ENCODE peak calls at places on chromosomes 12 and 14, in nine cellular contexts. Z is fibroblast of villous mesenchyme, P is astrocyte of the spinal cord, U is fibroblast of the aortic adventitia, H is bronchial epithelial cell, I is AG10803, G is lower leg skin, O is uterus, B is fibroblast of lung. M is an unnamed sample.

GRCh38 chr12:15152456-15152855 is 68.8 kb downstream of the RERG start:
- DNase-seq in Z (no peak), P (peak; percentile 40), U (peak; percentile 22), H (no peak), I (peak; percentile 8), G (no peak), O (no peak), B (peak; percentile 52), M (peak; percentile 56)

GRCh38 chr14:69096766-69097475 is 56.0 kb downstream of the DCAF5 start:
- DNase-seq in Z (peak; percentile 49), P (peak; percentile 21), U (peak; percentile 38), H (no peak), I (no peak), G (no peak), O (no peak), B (no peak), M (peak; percentile 75)

GRCh38 chr12:131034631-131035267 is 81.0 kb downstream of the ADGRD1 start:
- DNase-seq in Z (no peak), P (no peak), U (no peak), H (no peak), I (no peak), G (no peak), O (no peak), B (no peak), M (no peak)

GRCh38 chr12:53241623-53242412 is 9.8 kb upstream of the RARG start:
- DNase-seq in Z (no peak), P (no peak), U (no peak), H (no peak), I (no peak), G (no peak), O (no peak), B (no peak), M (no peak)

GRCh38 chr12:132454154-132454948 is 35.6 kb upstream of the FBRSL1 start:
- DNase-seq in Z (no peak), P (no peak), U (no peak), H (no peak), I (no peak), G (no peak), O (no peak), B (no peak), M (no peak)

GRCh38 chr12:27190761-27191160 is 53.3 kb upstream of the STK38L start:
- DNase-seq in Z (peak; percentile 65), P (peak; percentile 78), U (peak; percentile 91), H (peak; percentile 51), I (peak; percentile 76), G (no peak), O (no peak), B (peak; percentile 87), M (peak; percentile 64)

GRCh38 chr14:95495538-95496025 is 20.9 kb downstream of the SYNE3 start:
- DNase-seq in Z (no peak), P (no peak), U (no peak), H (peak; percentile 83), I (no peak), G (no peak), O (no peak), B (no peak), M (no peak)

GRCh38 chr12:13913371-13913770 is 68.0 kb downstream of the GRIN2B start:
- DNase-seq in Z (no peak), P (no peak), U (no peak), H (no peak), I (no peak), G (no peak), O (no peak), B (no peak), M (no peak)

GRCh38 chr12:121903202-121903601 is 14.6 kb downstream of the PSMD9 start:
- DNase-seq in Z (no peak), P (no peak), U (peak; percentile 40), H (no peak), I (peak; percentile 36), G (no peak), O (no peak), B (peak; percentile 36), M (no peak)

GRCh38 chr12:12691549-12691948 is 4.4 kb downstream of the GPR19 start:
- DNase-seq in Z (no peak), P (no peak), U (no peak), H (no peak), I (no peak), G (no peak), O (no peak), B (no peak), M (no peak)

GRCh38 chr12:3418609-3419469 is 72.2 kb upstream of the PRMT8 start:
- DNase-seq in Z (no peak), P (no peak), U (no peak), H (no peak), I (no peak), G (no peak), O (no peak), B (no peak), M (no peak)

GRCh38 chr12:25347716-25348261 is 97.1 kb upstream of the KRAS start:
- DNase-seq in Z (peak; percentile 29), P (no peak), U (peak; percentile 8), H (peak; percentile 50), I (peak; percentile 9), G (no peak), O (no peak), B (no peak), M (peak; percentile 4)

GRCh38 chr12:75883241-75883640 is 148.3 kb downstream of the PHLDA1 start:
- DNase-seq in Z (no peak), P (no peak), U (no peak), H (no peak), I (no peak), G (no peak), O (no peak), B (no peak), M (no peak)

GRCh38 chr14:23164949-23165348 is 18.5 kb downstream of the SLC7A8 start:
- DNase-seq in Z (no peak), P (no peak), U (no peak), H (no peak), I (no peak), G (peak; percentile 72), O (no peak), B (no peak), M (no peak)
- H3K4me3 ChIP-seq in Z (no peak overlapping the region), P (no peak overlapping the region), U (no peak overlapping the region), H (no peak overlapping the region), I (no peak overlapping the region), G (no peak overlapping the region), O (no peak overlapping the region), B (no peak overlapping the region), M (no peak overlapping the region)

GRCh38 chr12:111277570-111277969 is 91.3 kb downstream of the PHETA1 start:
- DNase-seq in Z (no peak), P (no peak), U (no peak), H (no peak), I (no peak), G (no peak), O (no peak), B (no peak), M (no peak)

GRCh38 chr12:111271674-111272418 is 97.0 kb downstream of the PHETA1 start:
- DNase-seq in Z (no peak), P (no peak), U (peak; percentile 7), H (no peak), I (no peak), G (no peak), O (no peak), B (no peak), M (peak; percentile 23)

GRCh38 chr12:111276189-111276588 is 92.7 kb downstream of the PHETA1 start:
- DNase-seq in Z (peak; percentile 3), P (no peak), U (no peak), H (peak; percentile 15), I (no peak), G (no peak), O (no peak), B (peak; percentile 6), M (peak; percentile 22)

GRCh38 chr12:111275308-111275707 is 93.6 kb downstream of the PHETA1 start:
- DNase-seq in Z (no peak), P (no peak), U (no peak), H (no peak), I (no peak), G (no peak), O (no peak), B (no peak), M (no peak)

GRCh38 chr12:111274820-111275219 is 94.1 kb downstream of the PHETA1 start:
- DNase-seq in Z (no peak), P (no peak), U (no peak), H (no peak), I (no peak), G (no peak), O (no peak), B (no peak), M (peak; percentile 20)
- TF ChIP-seq CTCF in Z (peak; percentile 47), P (peak; percentile 43), U (peak; percentile 44), H (peak; percentile 18), I (peak; percentile 44), G (no peak), O (no peak), B (peak; percentile 40), M (peak; percentile 58)

DNA sequence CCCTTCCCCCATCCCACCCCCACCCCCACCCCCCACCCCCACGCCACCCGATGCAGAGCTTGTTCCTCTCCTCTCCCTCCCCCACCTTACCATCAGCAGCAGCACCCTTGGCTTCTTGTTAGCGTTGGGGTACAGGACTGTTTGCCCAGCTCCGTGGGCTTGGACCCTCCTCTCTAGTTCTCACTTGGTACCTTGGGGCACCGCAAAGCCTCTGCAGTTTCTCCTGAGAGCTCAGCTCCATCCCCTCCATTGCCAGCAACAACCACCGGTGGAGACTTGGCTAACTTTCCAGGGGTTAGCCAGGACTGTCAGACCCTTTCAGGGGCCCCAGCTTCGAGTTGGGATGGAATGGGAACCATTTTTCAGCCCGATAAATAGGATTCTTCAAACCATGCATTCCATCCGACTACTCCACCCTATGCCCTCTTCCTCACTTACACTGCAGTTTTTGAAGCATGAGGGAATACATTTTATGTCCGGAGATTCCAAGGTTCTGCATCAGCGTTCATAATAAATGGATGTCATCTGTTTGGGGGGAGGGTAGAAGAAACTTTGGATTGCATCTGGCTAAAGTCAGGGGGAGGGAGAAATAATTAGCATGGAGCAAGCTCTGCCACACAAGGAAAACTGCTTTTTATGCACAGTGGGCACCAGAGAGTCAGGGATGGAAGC is 1.1 kb downstream of the SCN8A start:
- DNase-seq in Z (peak; percentile 51), P (peak; percentile 16), U (peak; percentile 59), H (no peak), I (peak; percentile 91), G (no peak), O (no peak), B (peak; percentile 55), M (no peak)
- H3K4me3 ChIP-seq in Z (peak overlapping the region; percentile 65), P (peak overlapping the region; percentile 20), U (peak overlapping the region; percentile 67), H (no peak overlapping the region), I (peak overlapping the region; percentile 86), G (no peak overlapping the region), O (no peak overlapping the region), B (peak overlapping the region; percentile 68), M (no peak overlapping the region)

GRCh38 chr14:97224016-97224415 is 426.8 kb downstream of the VRK1 start:
- DNase-seq in Z (no peak), P (no peak), U (no peak), H (no peak), I (no peak), G (no peak), O (no peak), B (no peak), M (no peak)
- TF ChIP-seq CTCF in Z (no peak), P (no peak), U (no peak), H (no peak), I (no peak), G (no peak), O (no peak), B (no peak), M (no peak)

GRCh38 chr14:56808314-56809201 is 1.7 kb downstream of the OTX2 start:
- DNase-seq in Z (no peak), P (no peak), U (no peak), H (no peak), I (no peak), G (no peak), O (no peak), B (no peak), M (no peak)
- H3K4me3 ChIP-seq in Z (no peak overlapping the region), P (no peak overlapping the region), U (no peak overlapping the region), H (no peak overlapping the region), I (no peak overlapping the region), G (no peak overlapping the region), O (no peak overlapping the region), B (no peak overlapping the region), M (peak overlapping the region; percentile 20)

GRCh38 chr12:22670762-22671161 is 45.8 kb downstream of the ETNK1 start:
- DNase-seq in Z (no peak), P (peak; percentile 39), U (peak; percentile 39), H (peak; percentile 14), I (peak; percentile 33), G (no peak), O (no peak), B (peak; percentile 54), M (peak; percentile 50)
- TF ChIP-seq CTCF in Z (peak; percentile 28), P (peak; percentile 24), U (peak; percentile 20), H (no peak), I (peak; percentile 38), G (no peak), O (no peak), B (no peak), M (peak; percentile 44)